ENCODE peak calls at places on chromosomes 12 and 14, in eight cellular contexts. P is endodermal cell; H is neural crest cell; Q is stimulated activated CD4-positive, alpha-beta T cell treated with anti-CD3 and anti-CD28 coated beads, Interleukin-1b, Interleukin-23, amount 100 ng/mL, for 24 hours; M is heart right ventricle; I is HFF-Myc; O is GDM1; W is foreskin fibroblast. T is an unnamed sample.
A peak's percentile ranks its signal among the peaks of the same experiment; 100 is the strongest.

GRCh38 chr12:49698619-49699545 is 8.3 kb downstream of the FMNL3 start:
- DNase-seq in P (peak; percentile 89), H (no peak), Q (no peak), M (peak; percentile 61), I (no peak), O (peak; percentile 74), W (peak; percentile 43), T (no peak)

GRCh38 chr12:71397433-71397954 is 42.1 kb upstream of the LGR5 start:
- DNase-seq in P (no peak), H (no peak), Q (no peak), M (no peak), I (no peak), O (no peak), W (peak; percentile 18), T (no peak)

GRCh38 chr14:103135333-103136075 is 12.2 kb downstream of the TNFAIP2 start:
- DNase-seq in P (no peak), H (no peak), Q (no peak), M (no peak), I (no peak), O (no peak), W (no peak), T (no peak)

GRCh38 chr14:106737025-106737424 is 1210.6 kb downstream of the TMEM121 start:
- DNase-seq in P (no peak), H (no peak), Q (no peak), M (no peak), I (no peak), O (no peak), W (no peak), T (no peak)

GRCh38 chr14:85752179-85752578 is 222.2 kb downstream of the FLRT2 start:
- DNase-seq in P (no peak), H (no peak), Q (no peak), M (no peak), I (no peak), O (no peak), W (no peak), T (no peak)

GRCh38 chr14:68677901-68678300 is 115.0 kb downstream of the ZFP36L1 start:
- DNase-seq in P (no peak), H (no peak), Q (no peak), M (no peak), I (no peak), O (no peak), W (no peak), T (no peak)

GRCh38 chr12:111766608-111767361 is at the start of gene ALDH2:
- DNase-seq in P (peak; percentile 98), H (peak; percentile 69), Q (no peak), M (peak; percentile 70), I (no peak), O (peak; percentile 43), W (peak; percentile 32), T (peak; percentile 43)

GRCh38 chr14:64118892-64119291 is 175.3 kb downstream of the ESR2 start:
- DNase-seq in P (no peak), H (no peak), Q (no peak), M (no peak), I (no peak), O (no peak), W (no peak), T (no peak)

GRCh38 chr14:104722938-104723650 is 935 bp upstream of the ADSS1 start:
- DNase-seq in P (no peak), H (no peak), Q (no peak), M (no peak), I (no peak), O (no peak), W (no peak), T (no peak)

GRCh38 chr14:59897757-59898383 is 22.1 kb upstream of the LRRC9 start:
- DNase-seq in P (peak; percentile 71), H (peak; percentile 6), Q (no peak), M (no peak), I (no peak), O (peak; percentile 29), W (no peak), T (no peak)

GRCh38 chr14:81772391-81772790 is 238.7 kb upstream of the SEL1L start:
- DNase-seq in P (no peak), H (no peak), Q (no peak), M (no peak), I (no peak), O (no peak), W (no peak), T (no peak)

GRCh38 chr12:126353604-126354003 is 1288.4 kb downstream of the AACS start:
- DNase-seq in P (no peak), H (no peak), Q (no peak), M (no peak), I (peak; percentile 47), O (no peak), W (no peak), T (no peak)

GRCh38 chr12:114396153-114396868 is 9.6 kb downstream of the TBX5 start:
- DNase-seq in P (peak; percentile 74), H (no peak), Q (no peak), M (no peak), I (no peak), O (no peak), W (peak; percentile 69), T (no peak)

GRCh38 chr14:105138551-105139111 is 29.9 kb downstream of the JAG2 start:
- DNase-seq in P (no peak), H (no peak), Q (no peak), M (no peak), I (no peak), O (no peak), W (no peak), T (no peak)

GRCh38 chr12:125228519-125229260 is 163.5 kb downstream of the AACS start:
- DNase-seq in P (peak; percentile 80), H (no peak), Q (no peak), M (no peak), I (no peak), O (no peak), W (no peak), T (no peak)

GRCh38 chr14:103281496-103282231 is 52.4 kb upstream of the EIF5 start:
- DNase-seq in P (peak; percentile 83), H (peak; percentile 21), Q (no peak), M (peak; percentile 33), I (no peak), O (no peak), W (peak; percentile 40), T (no peak)

GRCh38 chr12:84159245-84159644 is 753.4 kb downstream of the SLC6A15 start:
- DNase-seq in P (no peak), H (no peak), Q (no peak), M (no peak), I (no peak), O (no peak), W (no peak), T (no peak)

GRCh38 chr12:40226652-40227051 is 1.9 kb downstream of the LRRK2 start:
- DNase-seq in P (no peak), H (no peak), Q (no peak), M (peak; percentile 62), I (peak; percentile 36), O (no peak), W (peak; percentile 81), T (no peak)

GRCh38 chr14:72401632-72402428 is 469.6 kb downstream of the RGS6 start:
- DNase-seq in P (no peak), H (no peak), Q (no peak), M (no peak), I (no peak), O (peak; percentile 73), W (no peak), T (no peak)

GRCh38 chr12:124007810-124008570 is 35.0 kb downstream of the ZNF664 start:
- DNase-seq in P (no peak), H (no peak), Q (no peak), M (no peak), I (no peak), O (no peak), W (peak; percentile 40), T (no peak)

GRCh38 chr14:38504175-38504574 is 248.3 kb upstream of the CLEC14A start:
- DNase-seq in P (no peak), H (no peak), Q (no peak), M (no peak), I (no peak), O (no peak), W (no peak), T (no peak)

GRCh38 chr14:105452963-105453362 is 21.7 kb upstream of the CRIP2 start:
- DNase-seq in P (no peak), H (no peak), Q (no peak), M (no peak), I (no peak), O (no peak), W (no peak), T (no peak)

GRCh38 chr14:61258985-61259384 is 22.2 kb downstream of the TMEM30B start:
- DNase-seq in P (no peak), H (no peak), Q (no peak), M (no peak), I (peak; percentile 90), O (no peak), W (peak; percentile 84), T (no peak)

GRCh38 chr12:98939350-98939749 is 294.3 kb downstream of the APAF1 start:
- DNase-seq in P (peak; percentile 78), H (no peak), Q (no peak), M (no peak), I (peak; percentile 2), O (no peak), W (peak; percentile 8), T (no peak)

GRCh38 chr12:26274441-26275312 is 79.3 kb downstream of the SSPN start:
- DNase-seq in P (peak; percentile 83), H (no peak), Q (no peak), M (peak; percentile 87), I (peak; percentile 97), O (peak; percentile 92), W (peak; percentile 99), T (peak; percentile 58)

GRCh38 chr12:42477931-42478330 is 111.6 kb downstream of the PRICKLE1 start:
- DNase-seq in P (no peak), H (no peak), Q (no peak), M (no peak), I (no peak), O (no peak), W (no peak), T (no peak)

GRCh38 chr12:124919646-124920352 is 5.3 kb upstream of the UBC start:
- DNase-seq in P (peak; percentile 77), H (no peak), Q (no peak), M (no peak), I (no peak), O (no peak), W (no peak), T (no peak)

GRCh38 chr14:68248481-68249255 is 429.1 kb downstream of the RAD51B start:
- DNase-seq in P (peak; percentile 66), H (peak; percentile 17), Q (no peak), M (peak; percentile 31), I (peak; percentile 81), O (peak; percentile 32), W (peak; percentile 63), T (no peak)

GRCh38 chr14:102544745-102545460 is 35.3 kb upstream of the ANKRD9 start:
- DNase-seq in P (peak; percentile 84), H (no peak), Q (no peak), M (no peak), I (no peak), O (no peak), W (no peak), T (no peak)

GRCh38 chr14:48027115-48027514 is 351.7 kb upstream of the MDGA2 start:
- DNase-seq in P (no peak), H (no peak), Q (no peak), M (no peak), I (no peak), O (no peak), W (no peak), T (no peak)

GRCh38 chr14:93009471-93010117 is 86.6 kb downstream of the CHGA start:
- DNase-seq in P (no peak), H (peak; percentile 52), Q (no peak), M (no peak), I (no peak), O (no peak), W (peak; percentile 82), T (no peak)

GRCh38 chr14:34931206-34931605 is 51.6 kb upstream of the SRP54 start:
- DNase-seq in P (no peak), H (no peak), Q (no peak), M (no peak), I (no peak), O (no peak), W (peak; percentile 26), T (no peak)

GRCh38 chr12:100445081-100445481 is 28.6 kb upstream of the NR1H4 start:
- DNase-seq in P (no peak), H (no peak), Q (no peak), M (no peak), I (no peak), O (no peak), W (no peak), T (no peak)

T was measured in omental fat pad.